ENCODE peak calls at places on chromosome 5, in four cellular contexts. One of them, this sample, is unnamed.

GRCh38 chr5:157172408-157172807 is 6.3 kb upstream of the GARIN3 start:
- DNase-seq in H1: no peak
- DNase-seq in mesendoderm: peak; percentile 2
- DNase-seq in H9: no peak
- DNase-seq in this sample: no peak

GRCh38 chr5:133664422-133664821 is 52.1 kb upstream of the FSTL4 start:
- DNase-seq in H1: peak; percentile 14
- DNase-seq in mesendoderm: no peak
- DNase-seq in H9: no peak
- DNase-seq in this sample: peak; percentile 6

GRCh38 chr5:177086918-177087706 is 397 bp downstream of the FGFR4 start:
- DNase-seq in H1: peak; percentile 90
- DNase-seq in mesendoderm: peak; percentile 87
- DNase-seq in H9: peak; percentile 87
- DNase-seq in this sample: peak; percentile 64

GRCh38 chr5:36722913-36723312 is 116.5 kb downstream of the SLC1A3 start:
- DNase-seq in H1: no peak
- DNase-seq in mesendoderm: no peak
- DNase-seq in H9: no peak
- DNase-seq in this sample: no peak

GRCh38 chr5:145479271-145479670 is 355.9 kb downstream of the PRELID2 start:
- DNase-seq in H1: no peak
- DNase-seq in mesendoderm: peak; percentile 49
- DNase-seq in H9: no peak
- DNase-seq in this sample: peak; percentile 61

GRCh38 chr5:115098041-115098702 is 71.5 kb downstream of the TRIM36 start:
- DNase-seq in H1: no peak
- DNase-seq in mesendoderm: peak; percentile 46
- DNase-seq in H9: no peak
- DNase-seq in this sample: peak; percentile 62

GRCh38 chr5:180328296-180329137 is 24.6 kb downstream of the GFPT2 start:
- DNase-seq in H1: peak; percentile 90
- DNase-seq in mesendoderm: peak; percentile 94
- DNase-seq in H9: peak; percentile 91
- DNase-seq in this sample: peak; percentile 75

GRCh38 chr5:132462856-132463745 is 27.5 kb downstream of the IRF1 start:
- DNase-seq in H1: no peak
- DNase-seq in mesendoderm: no peak
- DNase-seq in H9: no peak
- DNase-seq in this sample: no peak

GRCh38 chr5:54090495-54091084 is 219.8 kb downstream of the ARL15 start:
- DNase-seq in H1: no peak
- DNase-seq in mesendoderm: peak; percentile 22
- DNase-seq in H9: no peak
- DNase-seq in this sample: peak; percentile 79

GRCh38 chr5:66273131-66273530 is 129.0 kb downstream of the SREK1 start:
- DNase-seq in H1: no peak
- DNase-seq in mesendoderm: no peak
- DNase-seq in H9: no peak
- DNase-seq in this sample: no peak

GRCh38 chr5:14946813-14947640 is 75.4 kb upstream of the ANKH start:
- DNase-seq in H1: no peak
- DNase-seq in mesendoderm: peak; percentile 66
- DNase-seq in H9: no peak
- DNase-seq in this sample: peak; percentile 13

GRCh38 chr5:2184024-2184362 is 301.3 kb upstream of the IRX4 start:
- DNase-seq in H1: no peak
- DNase-seq in mesendoderm: no peak
- DNase-seq in H9: no peak
- DNase-seq in this sample: no peak

GRCh38 chr5:75091597-75091996 is 39.2 kb upstream of the GCNT4 start:
- DNase-seq in H1: no peak
- DNase-seq in mesendoderm: peak; percentile 64
- DNase-seq in H9: no peak
- DNase-seq in this sample: no peak

GRCh38 chr5:36734422-36734821 is 128.0 kb downstream of the SLC1A3 start:
- DNase-seq in H1: no peak
- DNase-seq in mesendoderm: peak; percentile 41
- DNase-seq in H9: no peak
- DNase-seq in this sample: peak; percentile 15

GRCh38 chr5:145531038-145531734 is 304.0 kb downstream of the PRELID2 start:
- DNase-seq in H1: no peak
- DNase-seq in mesendoderm: no peak
- DNase-seq in H9: no peak
- DNase-seq in this sample: peak; percentile 83

GRCh38 chr5:81778642-81779041 is 27.7 kb upstream of the SSBP2 start:
- DNase-seq in H1: no peak
- DNase-seq in mesendoderm: no peak
- DNase-seq in H9: no peak
- DNase-seq in this sample: peak; percentile 54

GRCh38 chr5:141877478-141878185 is 578 bp downstream of the PCDH1 start:
- DNase-seq in H1: peak; percentile 63
- DNase-seq in mesendoderm: peak; percentile 50
- DNase-seq in H9: no peak
- DNase-seq in this sample: peak; percentile 36

GRCh38 chr5:169701910-169702451 is 64.9 kb downstream of the DOCK2 start:
- DNase-seq in H1: no peak
- DNase-seq in mesendoderm: peak; percentile 70
- DNase-seq in H9: no peak
- DNase-seq in this sample: peak; percentile 57

GRCh38 chr5:135243194-135244191 is 155.5 kb downstream of the MACROH2A1 start:
- DNase-seq in H1: peak; percentile 41
- DNase-seq in mesendoderm: no peak
- DNase-seq in H9: peak; percentile 8
- DNase-seq in this sample: peak; percentile 60

GRCh38 chr5:110900829-110901228 is 162.0 kb downstream of the SLC25A46 start:
- DNase-seq in H1: no peak
- DNase-seq in mesendoderm: no peak
- DNase-seq in H9: no peak
- DNase-seq in this sample: peak; percentile 85

GRCh38 chr5:82332064-82332855 is 54.1 kb upstream of the RPS23 start:
- DNase-seq in H1: no peak
- DNase-seq in mesendoderm: no peak
- DNase-seq in H9: no peak
- DNase-seq in this sample: peak; percentile 42

DNA sequence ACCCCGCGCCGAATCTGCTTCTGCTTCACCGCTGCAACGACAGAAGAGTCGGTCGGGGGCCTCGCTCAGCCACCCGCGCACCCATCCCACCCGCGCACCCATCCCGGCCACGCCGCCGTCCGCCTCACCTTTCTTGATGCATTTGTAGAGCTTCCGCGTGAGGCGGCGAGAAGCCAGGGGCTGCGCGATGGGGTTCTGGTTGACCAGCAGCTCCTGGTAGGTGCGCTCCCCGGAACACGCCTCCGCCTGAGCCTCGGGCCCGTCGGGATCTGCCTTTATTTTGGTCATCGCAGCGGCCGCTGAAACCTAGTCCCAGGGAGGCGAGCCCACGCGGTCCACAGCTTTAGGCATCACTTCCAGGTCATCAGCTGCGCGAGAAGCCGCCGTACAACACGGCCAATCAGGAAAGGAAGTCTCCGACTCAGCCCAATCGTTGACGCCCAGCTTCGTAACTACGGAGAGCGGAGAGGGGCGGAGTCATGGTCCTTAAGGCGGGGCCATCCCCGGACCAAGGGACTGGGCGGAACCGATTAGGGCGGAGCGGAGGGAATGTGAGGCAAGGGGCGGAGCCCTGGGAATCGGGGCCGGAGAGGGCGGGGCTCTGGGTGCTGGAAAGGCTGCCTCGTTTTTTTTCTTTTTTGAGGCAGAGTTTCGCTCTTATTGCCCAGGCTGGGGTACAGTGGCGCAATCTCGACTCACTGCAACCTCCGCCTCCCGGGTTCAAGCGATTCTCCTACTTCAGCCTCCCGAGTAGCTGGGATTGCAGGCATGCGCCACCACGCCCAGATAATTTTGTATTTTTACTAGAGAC is at the start of gene NHP2:
- DNase-seq in H1: peak; percentile 99
- DNase-seq in mesendoderm: peak; percentile 99
- DNase-seq in H9: peak; percentile 98
- DNase-seq in this sample: peak; percentile 99
- H2BK120ac ChIP-seq in H1: no peak within 1 kb of the TSS
- H2BK120ac ChIP-seq in mesendoderm: no peak within 1 kb of the TSS
- H2BK120ac ChIP-seq in H9: no peak within 1 kb of the TSS
- H2BK120ac ChIP-seq in this sample: no peak within 1 kb of the TSS

DNA sequence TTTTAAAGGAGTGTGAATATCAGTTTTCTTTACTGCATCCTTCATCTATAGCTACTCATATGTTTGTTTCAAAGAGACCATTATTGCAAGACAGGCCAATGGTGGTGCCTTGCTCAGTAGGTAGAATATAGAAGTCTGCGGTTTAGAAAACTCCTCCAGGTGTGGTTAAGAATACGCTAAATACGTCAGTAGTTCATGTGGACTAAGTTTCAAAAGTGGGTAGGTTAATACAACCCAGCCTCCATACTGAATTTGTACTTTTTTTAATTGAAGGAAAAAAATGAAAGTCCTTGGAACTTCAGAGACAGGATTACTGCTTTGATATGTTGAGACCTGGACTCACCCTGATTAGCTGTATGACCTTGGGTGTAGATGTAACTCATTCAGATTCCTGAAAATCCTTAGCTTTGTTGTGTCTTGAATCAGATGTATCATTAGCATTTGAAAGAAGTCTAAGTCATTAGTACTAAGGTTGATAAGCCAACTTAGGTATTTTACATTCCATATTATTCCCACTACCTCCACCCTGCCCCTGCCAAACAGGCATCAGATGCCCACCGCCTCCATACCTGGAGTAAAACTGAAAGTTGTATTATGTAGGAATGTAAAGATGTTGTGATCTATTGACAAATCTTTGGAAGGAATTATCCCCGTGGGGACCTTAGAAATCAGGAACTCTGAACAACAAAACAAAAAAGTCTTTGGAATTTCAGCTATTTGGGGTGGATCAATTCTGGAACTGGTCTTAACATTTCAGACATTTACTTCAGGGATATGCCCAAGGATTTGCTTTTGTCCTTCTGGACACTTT is 6.1 kb downstream of the BASP1 start:
- DNase-seq in H1: no peak
- DNase-seq in mesendoderm: peak; percentile 72
- DNase-seq in H9: no peak
- DNase-seq in this sample: no peak
- H2BK120ac ChIP-seq in H1: no peak overlapping the region
- H2BK120ac ChIP-seq in mesendoderm: no peak overlapping the region
- H2BK120ac ChIP-seq in H9: no peak overlapping the region
- H2BK120ac ChIP-seq in this sample: no peak overlapping the region

GRCh38 chr5:153233933-153234332 is 256.5 kb upstream of the GRIA1 start:
- DNase-seq in H1: no peak
- DNase-seq in mesendoderm: no peak
- DNase-seq in H9: no peak
- DNase-seq in this sample: no peak
- H2BK120ac ChIP-seq in H1: no peak overlapping the region
- H2BK120ac ChIP-seq in mesendoderm: no peak overlapping the region
- H2BK120ac ChIP-seq in H9: no peak overlapping the region
- H2BK120ac ChIP-seq in this sample: no peak overlapping the region

DNA sequence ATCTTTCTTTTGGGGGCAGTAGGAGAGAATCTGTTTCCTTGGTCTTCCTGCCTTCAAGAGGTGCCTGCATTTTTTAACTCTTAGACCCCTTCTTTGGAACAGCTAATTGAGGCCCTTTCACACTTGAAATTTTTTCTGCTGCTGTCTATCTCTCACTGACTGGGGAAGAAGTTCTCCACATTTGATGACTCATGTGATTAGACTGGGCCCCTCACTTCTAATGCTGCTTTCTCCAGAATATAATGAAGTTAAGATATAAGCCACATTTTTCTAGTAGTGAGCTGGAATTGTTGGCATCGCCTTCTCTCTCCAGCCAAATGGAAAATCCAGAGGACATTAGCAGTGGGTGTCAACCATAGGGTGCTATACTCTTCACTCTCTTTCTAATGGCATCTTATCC is 12.4 kb downstream of the ZNF474 start:
- DNase-seq in H1: no peak
- DNase-seq in mesendoderm: no peak
- DNase-seq in H9: no peak
- DNase-seq in this sample: peak; percentile 59
- H2BK120ac ChIP-seq in H1: no peak overlapping the region
- H2BK120ac ChIP-seq in mesendoderm: no peak overlapping the region
- H2BK120ac ChIP-seq in H9: no peak overlapping the region
- H2BK120ac ChIP-seq in this sample: no peak overlapping the region

GRCh38 chr5:103464801-103465484 is 97.6 kb downstream of the NUDT12 start:
- DNase-seq in H1: no peak
- DNase-seq in mesendoderm: peak; percentile 18
- DNase-seq in H9: no peak
- DNase-seq in this sample: no peak
- H2BK120ac ChIP-seq in H1: no peak overlapping the region
- H2BK120ac ChIP-seq in mesendoderm: no peak overlapping the region
- H2BK120ac ChIP-seq in H9: no peak overlapping the region
- H2BK120ac ChIP-seq in this sample: no peak overlapping the region

DNA sequence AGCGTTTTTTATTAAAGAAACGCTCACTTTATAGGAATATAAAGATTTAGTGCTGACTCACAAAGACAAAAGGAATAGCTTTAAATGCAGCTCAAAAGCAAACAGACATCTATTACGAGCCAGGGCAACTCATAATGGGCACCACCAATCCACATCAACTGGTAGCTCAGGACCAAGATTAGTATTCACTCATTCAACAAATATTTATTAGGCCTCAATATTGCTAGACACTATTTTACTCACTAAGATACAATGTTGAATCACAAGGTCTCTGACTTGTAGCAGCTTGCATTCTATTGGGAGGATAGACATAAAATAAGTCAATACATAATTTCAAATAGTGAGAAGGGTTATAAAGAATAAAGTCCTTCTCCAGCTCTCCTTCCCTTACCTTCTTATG is 8.0 kb upstream of the MAN2A1 start:
- DNase-seq in H1: no peak
- DNase-seq in mesendoderm: no peak
- DNase-seq in H9: no peak
- DNase-seq in this sample: no peak
- H2BK120ac ChIP-seq in H1: no peak overlapping the region
- H2BK120ac ChIP-seq in mesendoderm: no peak overlapping the region
- H2BK120ac ChIP-seq in H9: no peak overlapping the region
- H2BK120ac ChIP-seq in this sample: no peak overlapping the region

DNA sequence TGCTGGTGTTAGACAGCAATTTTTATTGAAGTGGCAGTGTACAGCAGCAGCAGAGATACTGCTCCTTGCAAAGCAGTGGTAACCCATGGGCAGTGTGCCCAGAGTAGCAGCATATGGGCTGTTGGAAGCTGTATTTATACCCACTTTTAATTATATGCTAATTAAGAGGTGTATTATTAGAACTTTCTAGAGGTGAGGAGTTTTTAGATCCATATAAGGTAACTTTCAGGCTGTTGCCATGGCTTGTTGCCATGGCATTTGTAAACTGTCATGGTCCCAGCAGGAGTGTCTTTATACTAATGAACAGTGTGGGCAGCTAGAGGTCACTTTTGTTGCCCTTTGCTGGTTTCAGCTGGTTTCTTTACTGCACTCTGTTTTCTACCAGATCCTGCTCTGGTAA is 3.7 kb upstream of the PJA2 start:
- DNase-seq in H1: no peak
- DNase-seq in mesendoderm: peak; percentile 70
- DNase-seq in H9: no peak
- DNase-seq in this sample: peak; percentile 90
- H2BK120ac ChIP-seq in H1: no peak overlapping the region
- H2BK120ac ChIP-seq in mesendoderm: no peak overlapping the region
- H2BK120ac ChIP-seq in H9: no peak overlapping the region
- H2BK120ac ChIP-seq in this sample: peak overlapping the region; percentile 71

This sample was measured in mesenchymal stem cell.